ENCODE peak calls at places on chromosomes 5 and 9, in five cellular contexts. P is spleen, X is DND-41, A is GM23248, S is tibial nerve. R is an unnamed sample. For H3K27me3, H3K36me3 and H3K9me3, the result is how much of the 10 kb centered on the place peaks cover.

GRCh38 chr9:97808972-97809371 is 44.1 kb upstream of the FOXE1 start:
- DNase-seq in P (no peak), X (no peak), A (no peak), S (no peak), R (no peak)

GRCh38 chr9:105637787-105638395 is 24.4 kb upstream of the TAL2 start:
- DNase-seq in P (no peak), X (no peak), A (peak), S (no peak), R (no peak)

GRCh38 chr5:600551-601541 is 11.3 kb upstream of the CEP72 start:
- DNase-seq in P (peak), X (no peak), A (no peak), S (no peak), R (peak)

GRCh38 chr9:128168731-128169308 is 8.8 kb downstream of the BBLN start:
- DNase-seq in P (no peak), X (no peak), A (no peak), S (no peak), R (no peak)

GRCh38 chr9:94921072-94921471 is 194.6 kb downstream of the AOPEP start:
- DNase-seq in P (no peak), X (no peak), A (peak), S (no peak), R (no peak)

GRCh38 chr9:99778308-99778707 is 43.4 kb upstream of the NR4A3 start:
- DNase-seq in P (no peak), X (no peak), A (peak), S (no peak), R (no peak)

GRCh38 chr5:170444181-170444580 is 55.0 kb upstream of the KCNMB1 start:
- DNase-seq in P (no peak), X (no peak), A (no peak), S (no peak), R (no peak)

GRCh38 chr9:134411451-134412297 is 85.4 kb downstream of the RXRA start:
- DNase-seq in P (no peak), X (no peak), A (no peak), S (no peak), R (no peak)

GRCh38 chr9:93296889-93297480 is 113.0 kb downstream of the WNK2 start:
- DNase-seq in P (peak), X (no peak), A (no peak), S (no peak), R (no peak)

GRCh38 chr9:77816641-77817341 is 168.7 kb upstream of the GNA14 start:
- DNase-seq in P (no peak), X (no peak), A (peak), S (no peak), R (no peak)

GRCh38 chr5:143019614-143020515 is 249.7 kb downstream of the ARHGAP26 start:
- DNase-seq in P (no peak), X (no peak), A (no peak), S (no peak), R (no peak)

GRCh38 chr9:38087934-38088925 is 19.2 kb upstream of the SHB start:
- DNase-seq in P (peak), X (peak), A (peak), S (peak), R (peak)

GRCh38 chr5:150560401-150561191 is 52.7 kb downstream of the NDST1 start:
- DNase-seq in P (no peak), X (peak), A (peak), S (peak), R (peak)

GRCh38 chr9:95552814-95553546 is 36.2 kb upstream of the PTCH1 start:
- DNase-seq in P (peak), X (no peak), A (no peak), S (peak), R (peak)

GRCh38 chr5:147439253-147439652 is 70.6 kb downstream of the DPYSL3 start:
- DNase-seq in P (no peak), X (no peak), A (peak), S (no peak), R (no peak)

GRCh38 chr5:149632311-149633251 is 51.3 kb downstream of the ARHGEF37 start:
- DNase-seq in P (no peak), X (no peak), A (peak), S (no peak), R (no peak)

GRCh38 chr5:180119031-180119885 is 47.7 kb upstream of the RNF130 start:
- DNase-seq in P (peak), X (no peak), A (no peak), S (no peak), R (no peak)

GRCh38 chr5:162786234-162786633 is 651.2 kb upstream of the CCNG1 start:
- DNase-seq in P (no peak), X (no peak), A (no peak), S (no peak), R (no peak)

GRCh38 chr5:118580959-118581358 is 407.4 kb downstream of the DTWD2 start:
- DNase-seq in P (no peak), X (no peak), A (peak), S (no peak), R (no peak)

GRCh38 chr5:45609661-45610060 is 86.5 kb downstream of the HCN1 start:
- DNase-seq in P (no peak), X (no peak), A (no peak), S (no peak), R (no peak)

GRCh38 chr5:89628876-89629635 is 746.1 kb upstream of the MEF2C start:
- DNase-seq in P (no peak), X (no peak), A (peak), S (no peak), R (no peak)

GRCh38 chr9:115930472-115930871 is 223.1 kb upstream of the PAPPA start:
- DNase-seq in P (no peak), X (no peak), A (no peak), S (no peak), R (no peak)

GRCh38 chr5:117713585-117714198 is 1139.1 kb upstream of the SEMA6A start:
- DNase-seq in P (no peak), X (peak), A (no peak), S (no peak), R (no peak)

GRCh38 chr5:126354012-126354856 is 69.0 kb upstream of the GRAMD2B start:
- DNase-seq in P (no peak), X (no peak), A (peak), S (no peak), R (no peak)

GRCh38 chr9:127876026-127876763 is 1.3 kb downstream of the AK1 start:
- DNase-seq in P (peak), X (no peak), A (no peak), S (no peak), R (no peak)

GRCh38 chr5:173673295-173674170 is 57.1 kb upstream of the BOD1 start:
- DNase-seq in P (no peak), X (no peak), A (no peak), S (no peak), R (no peak)

GRCh38 chr5:170681013-170681433 is 102.5 kb upstream of the GABRP start:
- DNase-seq in P (no peak), X (peak), A (peak), S (no peak), R (no peak)

GRCh38 chr9:22238809-22239684 is 207.6 kb upstream of the DMRTA1 start:
- DNase-seq in P (no peak), X (no peak), A (peak), S (no peak), R (no peak)

GRCh38 chr9:114410910-114411309 is 23.1 kb upstream of the AKNA start:
- DNase-seq in P (no peak), X (no peak), A (no peak), S (no peak), R (no peak)

GRCh38 chr5:45060686-45061085 is 251.9 kb downstream of the MRPS30 start:
- DNase-seq in P (no peak), X (no peak), A (no peak), S (no peak), R (no peak)

DNA sequence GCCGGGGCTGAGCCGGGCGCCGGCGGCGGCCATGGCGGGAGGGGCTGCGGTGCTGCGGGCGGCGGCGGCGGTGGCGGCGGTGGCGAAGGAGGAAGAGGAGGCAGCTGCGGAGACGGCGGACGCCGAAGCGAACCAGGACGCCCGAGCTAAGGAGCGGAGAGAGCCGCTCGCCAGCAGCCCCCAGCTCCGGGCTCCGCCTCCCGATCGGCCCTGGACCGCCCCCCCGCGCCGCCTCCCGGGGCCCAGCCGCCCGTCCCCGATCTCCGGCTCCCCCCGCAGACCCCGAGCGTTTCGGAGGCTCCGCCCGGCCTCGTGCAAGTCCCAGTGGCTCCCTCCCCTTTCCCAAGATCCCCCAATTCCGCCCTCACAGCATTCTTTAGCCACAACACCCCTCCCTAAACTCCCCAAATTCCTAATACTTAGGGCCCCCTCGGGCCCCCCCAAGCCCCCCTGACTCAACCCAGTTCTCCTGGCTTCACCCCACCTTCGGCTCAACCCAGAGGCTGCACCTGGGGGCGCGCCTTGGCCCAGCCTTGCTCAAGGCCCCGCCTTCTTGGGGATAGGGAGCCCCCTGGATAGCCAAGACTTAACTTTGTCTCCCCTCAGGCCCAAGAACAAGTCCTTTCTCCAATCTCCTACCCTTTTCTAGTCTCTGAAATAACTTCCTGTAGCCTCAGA is at the start of gene ASTN2:
- DNase-seq in P (no peak), X (no peak), A (no peak), S (no peak), R (no peak)
- H3K27me3 ChIP-seq in P (under half), X (under half), A (half or more), S (under half), R (under half)

DNA sequence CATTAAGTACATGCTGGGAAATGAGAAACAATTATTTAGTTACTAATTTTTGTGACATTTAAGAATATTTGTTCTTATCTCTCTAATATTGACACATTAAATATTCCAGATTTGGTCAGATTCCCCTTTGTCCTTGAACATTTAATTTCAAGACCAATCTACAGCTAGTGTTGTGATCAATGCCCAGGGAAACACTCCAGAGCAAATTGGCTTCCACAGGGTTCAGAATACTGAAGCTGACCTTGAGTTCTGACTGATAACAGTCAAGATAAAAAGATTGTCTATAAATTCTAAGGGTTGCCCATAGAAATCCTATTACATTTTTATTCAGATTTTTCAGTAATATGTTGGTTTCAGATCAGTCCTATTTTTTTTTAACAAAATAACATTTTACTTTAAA is 31.3 kb downstream of the ZFYVE16 start:
- DNase-seq in P (no peak), X (no peak), A (no peak), S (no peak), R (no peak)
- H3K36me3 ChIP-seq in P (half or more), X (under half), A (under half), S (under half), R (under half)

GRCh38 chr9:137702615-137703379 is 84.0 kb downstream of the EHMT1 start:
- DNase-seq in P (no peak), X (no peak), A (no peak), S (no peak), R (no peak)
- H3K9me3 ChIP-seq in P (under half), X (under half), A (under half), S (under half), R (under half)

GRCh38 chr9:14343948-14344547 is 30.1 kb upstream of the NFIB start:
- DNase-seq in P (no peak), X (no peak), A (no peak), S (no peak), R (no peak)

GRCh38 chr9:14346826-14347407 is 33.0 kb upstream of the NFIB start:
- DNase-seq in P (no peak), X (no peak), A (no peak), S (no peak), R (no peak)

GRCh38 chr9:14346301-14346721 is 32.4 kb upstream of the NFIB start:
- DNase-seq in P (no peak), X (no peak), A (no peak), S (no peak), R (no peak)

GRCh38 chr9:14344846-14345585 is 31.1 kb upstream of the NFIB start:
- DNase-seq in P (no peak), X (no peak), A (no peak), S (no peak), R (no peak)

GRCh38 chr9:14345586-14346237 is 31.8 kb upstream of the NFIB start:
- DNase-seq in P (no peak), X (no peak), A (no peak), S (no peak), R (no peak)
- H3K27me3 ChIP-seq in P (under half), X (under half), A (half or more), S (under half), R (under half)

DNA sequence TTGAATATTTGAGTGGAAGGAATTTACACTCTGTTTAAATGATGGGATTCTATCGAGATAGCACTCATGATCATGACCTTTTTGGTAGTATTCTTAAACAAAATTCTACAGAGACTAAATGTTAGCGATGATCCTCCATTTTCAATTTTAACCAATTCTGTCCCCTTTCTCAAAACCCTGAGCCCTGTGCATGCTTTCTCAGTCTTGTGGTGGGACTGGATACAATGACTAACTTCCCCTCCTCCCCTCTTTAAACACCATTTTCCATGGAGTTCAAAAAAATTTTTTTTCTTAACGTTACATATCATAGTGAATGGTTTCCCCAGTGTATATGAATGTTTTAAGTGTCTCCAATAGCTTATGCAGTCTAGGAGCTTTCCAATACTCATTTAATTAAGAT is 101.0 kb downstream of the MAP1B start:
- DNase-seq in P (no peak), X (no peak), A (no peak), S (no peak), R (no peak)
- H3K36me3 ChIP-seq in P (under half), X (under half), A (half or more), S (under half), R (under half)

DNA sequence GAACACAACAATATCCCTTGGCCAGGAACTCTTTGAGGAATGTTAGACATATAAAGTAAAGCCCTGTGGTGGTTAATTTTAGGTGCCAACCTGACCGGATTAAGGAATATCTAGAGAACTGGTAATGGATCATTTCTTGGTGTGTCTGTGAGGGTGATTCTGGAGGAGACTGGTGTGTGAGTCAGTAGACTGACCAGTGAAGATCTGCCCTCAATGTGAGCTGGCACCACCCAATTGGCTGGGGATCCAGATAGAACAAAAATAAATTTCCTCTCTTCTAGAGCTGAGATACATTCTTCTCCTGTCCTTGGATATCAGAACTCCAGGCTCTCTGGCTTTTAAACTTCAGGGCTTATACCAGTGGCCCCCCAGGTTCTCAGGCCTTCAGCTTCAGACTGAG is 56.2 kb upstream of the TNPO1 start:
- DNase-seq in P (no peak), X (no peak), A (peak), S (no peak), R (no peak)
- H3K9me3 ChIP-seq in P (under half), X (under half), A (under half), S (under half), R (under half)